ENCODE peak calls at places on chromosomes 6 and 20, in nine cellular contexts. D, M, C, N, Y, G, L, K and R are unnamed samples.

GRCh38 chr20:32875673-32876072 is 16.9 kb downstream of the EFCAB8 start:
- DNase-seq in D (no peak), M (no peak), C (no peak), N (no peak), Y (no peak), G (no peak), L (no peak), K (no peak), R (no peak)

GRCh38 chr6:110629153-110629552 is 152.7 kb upstream of the SLC22A16 start:
- DNase-seq in D (no peak), M (no peak), C (no peak), N (no peak), Y (no peak), G (no peak), L (no peak), K (no peak), R (no peak)

GRCh38 chr20:15122613-15123012 is 785.2 kb upstream of the FLRT3 start:
- DNase-seq in D (no peak), M (no peak), C (no peak), N (no peak), Y (no peak), G (no peak), L (no peak), K (no peak), R (no peak)

GRCh38 chr6:4799912-4800311 is 23.7 kb downstream of the CDYL start:
- DNase-seq in D (no peak), M (no peak), C (no peak), N (no peak), Y (no peak), G (no peak), L (no peak), K (no peak), R (no peak)

GRCh38 chr6:126064994-126065401 is 78.7 kb downstream of the TRMT11 start:
- DNase-seq in D (no peak), M (no peak), C (no peak), N (no peak), Y (no peak), G (no peak), L (peak; percentile 77), K (no peak), R (no peak)

GRCh38 chr20:44471481-44471882 is 4.2 kb upstream of the TTPAL start:
- DNase-seq in D (no peak), M (peak; percentile 18), C (no peak), N (no peak), Y (no peak), G (no peak), L (peak; percentile 62), K (no peak), R (no peak)

GRCh38 chr6:125296461-125296860 is 5.3 kb downstream of the HDDC2 start:
- DNase-seq in D (no peak), M (no peak), C (no peak), N (no peak), Y (no peak), G (no peak), L (no peak), K (no peak), R (no peak)

GRCh38 chr6:67219336-67219735 is 1415.7 kb upstream of the ADGRB3 start:
- DNase-seq in D (no peak), M (no peak), C (no peak), N (no peak), Y (no peak), G (no peak), L (no peak), K (no peak), R (no peak)

GRCh38 chr6:44653761-44654218 is 266.3 kb downstream of the CDC5L start:
- DNase-seq in D (no peak), M (no peak), C (no peak), N (no peak), Y (no peak), G (no peak), L (peak; percentile 78), K (no peak), R (no peak)

GRCh38 chr6:104940881-104941693 is 15.8 kb upstream of the LIN28B start:
- DNase-seq in D (no peak), M (peak; percentile 88), C (peak; percentile 9), N (no peak), Y (peak; percentile 33), G (no peak), L (peak; percentile 59), K (peak; percentile 7), R (no peak)

GRCh38 chr6:122730775-122731386 is 48.6 kb upstream of the FABP7 start:
- DNase-seq in D (no peak), M (peak; percentile 30), C (no peak), N (no peak), Y (no peak), G (no peak), L (peak; percentile 60), K (no peak), R (no peak)

GRCh38 chr6:1848752-1849151 is 239.0 kb downstream of the FOXC1 start:
- DNase-seq in D (no peak), M (no peak), C (no peak), N (no peak), Y (no peak), G (no peak), L (no peak), K (no peak), R (no peak)

GRCh38 chr6:15473174-15473573 is 189.7 kb downstream of the DTNBP1 start:
- DNase-seq in D (no peak), M (no peak), C (no peak), N (no peak), Y (no peak), G (no peak), L (no peak), K (no peak), R (no peak)

GRCh38 chr20:22909436-22909835 is 125.7 kb upstream of the SSTR4 start:
- DNase-seq in D (no peak), M (no peak), C (no peak), N (no peak), Y (no peak), G (no peak), L (no peak), K (no peak), R (no peak)

GRCh38 chr20:63006611-63007471 is at the start of gene BHLHE23:
- DNase-seq in D (no peak), M (no peak), C (no peak), N (no peak), Y (no peak), G (no peak), L (no peak), K (no peak), R (no peak)

GRCh38 chr6:141587482-141588266 is 545.1 kb upstream of the GJE1 start:
- DNase-seq in D (no peak), M (no peak), C (no peak), N (no peak), Y (no peak), G (no peak), L (peak; percentile 66), K (no peak), R (no peak)

GRCh38 chr6:29598348-29598747 is 13.4 kb downstream of the OR2H2 start:
- DNase-seq in D (no peak), M (no peak), C (no peak), N (no peak), Y (no peak), G (no peak), L (no peak), K (no peak), R (no peak)

GRCh38 chr6:126054258-126054702 is 67.9 kb downstream of the TRMT11 start:
- DNase-seq in D (no peak), M (no peak), C (no peak), N (no peak), Y (no peak), G (no peak), L (peak; percentile 94), K (no peak), R (no peak)

GRCh38 chr6:19554356-19555225 is 282.6 kb upstream of the ID4 start:
- DNase-seq in D (no peak), M (no peak), C (no peak), N (no peak), Y (no peak), G (no peak), L (peak; percentile 2), K (no peak), R (no peak)

GRCh38 chr20:45354423-45355208 is 6.4 kb upstream of the SDC4 start:
- DNase-seq in D (no peak), M (no peak), C (no peak), N (no peak), Y (no peak), G (peak; percentile 20), L (peak; percentile 66), K (no peak), R (peak; percentile 55)

GRCh38 chr6:52262620-52263344 is 18.5 kb upstream of the IL17F start:
- DNase-seq in D (peak; percentile 49), M (no peak), C (no peak), N (no peak), Y (no peak), G (no peak), L (no peak), K (no peak), R (no peak)